ENCODE peak calls at places on chromosome 3, in nine cellular contexts. One of them, this sample, is unnamed.

GRCh38 chr3:165545059-165545458 is 292.2 kb downstream of the BCHE start:
- DNase-seq in choroid plexus epithelial cell: no peak
- DNase-seq in CD14-positive monocyte: no peak
- DNase-seq in GM23338: no peak
- DNase-seq in CD8-positive, alpha-beta T cell: no peak
- DNase-seq in psoas muscle: no peak
- DNase-seq in GM20000: no peak
- DNase-seq in B cell: no peak
- DNase-seq in AG09309: no peak
- DNase-seq in this sample: peak

GRCh38 chr3:139378587-139378986 is 10.9 kb downstream of the COPB2 start:
- DNase-seq in CD14-positive monocyte: no peak
- DNase-seq in GM23338: no peak
- DNase-seq in AG09309: no peak
- DNase-seq in B cell: no peak
- DNase-seq in CD8-positive, alpha-beta T cell: no peak
- DNase-seq in GM20000: no peak
- DNase-seq in psoas muscle: no peak
- DNase-seq in choroid plexus epithelial cell: peak
- DNase-seq in this sample: no peak

GRCh38 chr3:127690106-127690505 is 17.4 kb downstream of the ABTB1 start:
- DNase-seq in B cell: no peak
- DNase-seq in CD8-positive, alpha-beta T cell: no peak
- DNase-seq in GM23338: no peak
- DNase-seq in psoas muscle: peak
- DNase-seq in CD14-positive monocyte: no peak
- DNase-seq in choroid plexus epithelial cell: peak
- DNase-seq in AG09309: no peak
- DNase-seq in GM20000: no peak
- DNase-seq in this sample: no peak

GRCh38 chr3:143427626-143428025 is 308.1 kb downstream of the CHST2 start:
- DNase-seq in choroid plexus epithelial cell: peak
- DNase-seq in AG09309: no peak
- DNase-seq in GM20000: no peak
- DNase-seq in B cell: no peak
- DNase-seq in CD8-positive, alpha-beta T cell: no peak
- DNase-seq in CD14-positive monocyte: no peak
- DNase-seq in GM23338: no peak
- DNase-seq in psoas muscle: no peak
- DNase-seq in this sample: no peak

GRCh38 chr3:72888546-72889309 is 882 bp downstream of the GXYLT2 start:
- DNase-seq in choroid plexus epithelial cell: peak
- DNase-seq in CD8-positive, alpha-beta T cell: no peak
- DNase-seq in GM23338: peak
- DNase-seq in psoas muscle: no peak
- DNase-seq in AG09309: no peak
- DNase-seq in B cell: no peak
- DNase-seq in GM20000: no peak
- DNase-seq in CD14-positive monocyte: no peak
- DNase-seq in this sample: no peak

GRCh38 chr3:28674212-28674611 is 325.6 kb upstream of the AZI2 start:
- DNase-seq in psoas muscle: no peak
- DNase-seq in CD8-positive, alpha-beta T cell: no peak
- DNase-seq in GM20000: no peak
- DNase-seq in choroid plexus epithelial cell: no peak
- DNase-seq in AG09309: no peak
- DNase-seq in GM23338: no peak
- DNase-seq in B cell: no peak
- DNase-seq in CD14-positive monocyte: no peak
- DNase-seq in this sample: no peak

GRCh38 chr3:138513073-138513843 is 78.8 kb downstream of the ESYT3 start:
- DNase-seq in psoas muscle: no peak
- DNase-seq in choroid plexus epithelial cell: no peak
- DNase-seq in CD14-positive monocyte: no peak
- DNase-seq in GM20000: peak
- DNase-seq in AG09309: no peak
- DNase-seq in B cell: no peak
- DNase-seq in GM23338: peak
- DNase-seq in CD8-positive, alpha-beta T cell: no peak
- DNase-seq in this sample: no peak

GRCh38 chr3:24867783-24868182 is 373.1 kb upstream of the THRB start:
- DNase-seq in GM20000: no peak
- DNase-seq in CD8-positive, alpha-beta T cell: no peak
- DNase-seq in CD14-positive monocyte: no peak
- DNase-seq in choroid plexus epithelial cell: no peak
- DNase-seq in AG09309: no peak
- DNase-seq in GM23338: no peak
- DNase-seq in B cell: no peak
- DNase-seq in psoas muscle: no peak
- DNase-seq in this sample: no peak

GRCh38 chr3:127488141-127488672 is 102.3 kb downstream of the TPRA1 start:
- DNase-seq in CD14-positive monocyte: no peak
- DNase-seq in B cell: no peak
- DNase-seq in GM23338: no peak
- DNase-seq in psoas muscle: no peak
- DNase-seq in AG09309: no peak
- DNase-seq in CD8-positive, alpha-beta T cell: no peak
- DNase-seq in GM20000: no peak
- DNase-seq in choroid plexus epithelial cell: no peak
- DNase-seq in this sample: no peak

GRCh38 chr3:46665763-46666470 is 27.6 kb downstream of the ALS2CL start:
- DNase-seq in B cell: peak
- DNase-seq in AG09309: no peak
- DNase-seq in GM20000: peak
- DNase-seq in CD8-positive, alpha-beta T cell: no peak
- DNase-seq in choroid plexus epithelial cell: no peak
- DNase-seq in psoas muscle: peak
- DNase-seq in GM23338: no peak
- DNase-seq in CD14-positive monocyte: no peak
- DNase-seq in this sample: peak

GRCh38 chr3:14947105-14947885 is at the start of gene NR2C2:
- DNase-seq in psoas muscle: peak
- DNase-seq in GM23338: peak
- DNase-seq in AG09309: no peak
- DNase-seq in GM20000: peak
- DNase-seq in CD8-positive, alpha-beta T cell: peak
- DNase-seq in choroid plexus epithelial cell: peak
- DNase-seq in B cell: peak
- DNase-seq in CD14-positive monocyte: peak
- DNase-seq in this sample: peak

GRCh38 chr3:169362261-169362660 is 301.3 kb downstream of the MECOM start:
- DNase-seq in psoas muscle: no peak
- DNase-seq in GM20000: no peak
- DNase-seq in CD8-positive, alpha-beta T cell: no peak
- DNase-seq in B cell: no peak
- DNase-seq in choroid plexus epithelial cell: peak
- DNase-seq in CD14-positive monocyte: no peak
- DNase-seq in AG09309: no peak
- DNase-seq in GM23338: no peak
- DNase-seq in this sample: no peak

GRCh38 chr3:52679811-52680210 is 5.9 kb downstream of the PBRM1 start:
- DNase-seq in choroid plexus epithelial cell: peak
- DNase-seq in AG09309: no peak
- DNase-seq in CD14-positive monocyte: no peak
- DNase-seq in B cell: no peak
- DNase-seq in GM23338: no peak
- DNase-seq in CD8-positive, alpha-beta T cell: no peak
- DNase-seq in GM20000: no peak
- DNase-seq in psoas muscle: no peak
- DNase-seq in this sample: no peak

GRCh38 chr3:75687323-75687722 is 23.2 kb downstream of the FRG2C start:
- DNase-seq in B cell: no peak
- DNase-seq in GM23338: peak
- DNase-seq in CD8-positive, alpha-beta T cell: no peak
- DNase-seq in psoas muscle: no peak
- DNase-seq in choroid plexus epithelial cell: no peak
- DNase-seq in CD14-positive monocyte: no peak
- DNase-seq in GM20000: no peak
- DNase-seq in AG09309: no peak
- DNase-seq in this sample: no peak
- TF ChIP-seq CTCF in B cell: no peak
- TF ChIP-seq CTCF in GM23338: peak
- TF ChIP-seq CTCF in CD8-positive, alpha-beta T cell: no peak
- TF ChIP-seq CTCF in psoas muscle: no peak
- TF ChIP-seq CTCF in choroid plexus epithelial cell: no peak
- TF ChIP-seq CTCF in CD14-positive monocyte: no peak
- TF ChIP-seq CTCF in GM20000: no peak
- TF ChIP-seq CTCF in AG09309: no peak
- TF ChIP-seq CTCF in this sample: no peak

GRCh38 chr3:151770941-151771340 is 37.2 kb downstream of the AADACL2 start:
- DNase-seq in psoas muscle: peak
- DNase-seq in B cell: no peak
- DNase-seq in CD14-positive monocyte: no peak
- DNase-seq in choroid plexus epithelial cell: peak
- DNase-seq in GM23338: no peak
- DNase-seq in AG09309: no peak
- DNase-seq in GM20000: no peak
- DNase-seq in CD8-positive, alpha-beta T cell: no peak
- DNase-seq in this sample: no peak
- TF ChIP-seq CTCF in psoas muscle: no peak
- TF ChIP-seq CTCF in B cell: no peak
- TF ChIP-seq CTCF in CD14-positive monocyte: no peak
- TF ChIP-seq CTCF in choroid plexus epithelial cell: no peak
- TF ChIP-seq CTCF in GM23338: no peak
- TF ChIP-seq CTCF in AG09309: no peak
- TF ChIP-seq CTCF in GM20000: no peak
- TF ChIP-seq CTCF in CD8-positive, alpha-beta T cell: no peak
- TF ChIP-seq CTCF in this sample: no peak

GRCh38 chr3:42581400-42581708 is 413 bp downstream of the SEC22C start:
- DNase-seq in AG09309: no peak
- DNase-seq in B cell: no peak
- DNase-seq in choroid plexus epithelial cell: no peak
- DNase-seq in GM23338: no peak
- DNase-seq in CD8-positive, alpha-beta T cell: no peak
- DNase-seq in GM20000: no peak
- DNase-seq in CD14-positive monocyte: no peak
- DNase-seq in psoas muscle: no peak
- DNase-seq in this sample: no peak

GRCh38 chr3:42582474-42583070 is 805 bp upstream of the SEC22C start:
- DNase-seq in CD8-positive, alpha-beta T cell: no peak
- DNase-seq in psoas muscle: no peak
- DNase-seq in AG09309: no peak
- DNase-seq in B cell: no peak
- DNase-seq in choroid plexus epithelial cell: no peak
- DNase-seq in GM20000: no peak
- DNase-seq in CD14-positive monocyte: no peak
- DNase-seq in GM23338: peak
- DNase-seq in this sample: no peak

GRCh38 chr3:42578054-42578453 is 3.7 kb downstream of the SEC22C start:
- DNase-seq in CD8-positive, alpha-beta T cell: no peak
- DNase-seq in AG09309: no peak
- DNase-seq in B cell: no peak
- DNase-seq in GM20000: no peak
- DNase-seq in GM23338: no peak
- DNase-seq in CD14-positive monocyte: no peak
- DNase-seq in choroid plexus epithelial cell: no peak
- DNase-seq in psoas muscle: no peak
- DNase-seq in this sample: no peak

GRCh38 chr3:42581709-42582473 is at the start of gene SEC22C:
- DNase-seq in psoas muscle: peak
- DNase-seq in B cell: peak
- DNase-seq in GM20000: peak
- DNase-seq in CD8-positive, alpha-beta T cell: peak
- DNase-seq in AG09309: peak
- DNase-seq in choroid plexus epithelial cell: peak
- DNase-seq in CD14-positive monocyte: peak
- DNase-seq in GM23338: peak
- DNase-seq in this sample: peak
- TF ChIP-seq CTCF in psoas muscle: peak
- TF ChIP-seq CTCF in B cell: peak
- TF ChIP-seq CTCF in GM20000: no peak
- TF ChIP-seq CTCF in CD8-positive, alpha-beta T cell: peak
- TF ChIP-seq CTCF in AG09309: peak
- TF ChIP-seq CTCF in choroid plexus epithelial cell: peak
- TF ChIP-seq CTCF in CD14-positive monocyte: peak
- TF ChIP-seq CTCF in GM23338: peak
- TF ChIP-seq CTCF in this sample: peak

DNA sequence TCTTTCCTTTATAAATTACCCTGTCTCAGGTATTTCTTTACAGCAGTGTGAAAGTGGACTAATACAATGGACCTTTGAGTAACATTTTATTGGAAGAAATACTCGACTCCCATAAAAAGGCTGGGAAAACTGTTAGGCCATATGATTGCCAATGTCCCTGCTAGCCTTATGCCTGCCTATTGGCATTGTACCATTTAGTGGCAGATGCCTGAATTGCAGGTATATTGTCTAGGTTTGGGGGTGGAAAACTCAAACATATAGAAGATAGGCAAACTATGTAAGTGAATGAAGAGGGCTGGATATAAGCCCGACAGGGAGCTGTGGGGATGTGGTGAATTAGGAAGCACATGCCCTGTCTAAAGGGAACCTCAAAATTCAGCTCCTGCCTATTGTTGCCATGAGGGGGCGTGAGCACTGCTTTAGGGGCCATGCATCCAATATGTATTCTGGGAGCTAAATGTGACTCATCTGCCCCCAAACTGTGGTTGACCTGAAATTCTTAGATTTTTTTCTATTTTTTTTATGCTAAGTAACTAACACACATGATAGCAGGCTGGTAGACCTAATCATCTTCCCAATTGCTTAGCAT is 65.2 kb upstream of the TRA2B start:
- DNase-seq in AG09309: no peak
- DNase-seq in GM20000: no peak
- DNase-seq in psoas muscle: no peak
- DNase-seq in B cell: no peak
- DNase-seq in CD8-positive, alpha-beta T cell: no peak
- DNase-seq in CD14-positive monocyte: no peak
- DNase-seq in choroid plexus epithelial cell: peak
- DNase-seq in GM23338: peak
- DNase-seq in this sample: no peak
- TF ChIP-seq CTCF in AG09309: peak
- TF ChIP-seq CTCF in GM20000: no peak
- TF ChIP-seq CTCF in psoas muscle: peak
- TF ChIP-seq CTCF in B cell: peak
- TF ChIP-seq CTCF in CD8-positive, alpha-beta T cell: no peak
- TF ChIP-seq CTCF in CD14-positive monocyte: peak
- TF ChIP-seq CTCF in choroid plexus epithelial cell: peak
- TF ChIP-seq CTCF in GM23338: peak
- TF ChIP-seq CTCF in this sample: peak

DNA sequence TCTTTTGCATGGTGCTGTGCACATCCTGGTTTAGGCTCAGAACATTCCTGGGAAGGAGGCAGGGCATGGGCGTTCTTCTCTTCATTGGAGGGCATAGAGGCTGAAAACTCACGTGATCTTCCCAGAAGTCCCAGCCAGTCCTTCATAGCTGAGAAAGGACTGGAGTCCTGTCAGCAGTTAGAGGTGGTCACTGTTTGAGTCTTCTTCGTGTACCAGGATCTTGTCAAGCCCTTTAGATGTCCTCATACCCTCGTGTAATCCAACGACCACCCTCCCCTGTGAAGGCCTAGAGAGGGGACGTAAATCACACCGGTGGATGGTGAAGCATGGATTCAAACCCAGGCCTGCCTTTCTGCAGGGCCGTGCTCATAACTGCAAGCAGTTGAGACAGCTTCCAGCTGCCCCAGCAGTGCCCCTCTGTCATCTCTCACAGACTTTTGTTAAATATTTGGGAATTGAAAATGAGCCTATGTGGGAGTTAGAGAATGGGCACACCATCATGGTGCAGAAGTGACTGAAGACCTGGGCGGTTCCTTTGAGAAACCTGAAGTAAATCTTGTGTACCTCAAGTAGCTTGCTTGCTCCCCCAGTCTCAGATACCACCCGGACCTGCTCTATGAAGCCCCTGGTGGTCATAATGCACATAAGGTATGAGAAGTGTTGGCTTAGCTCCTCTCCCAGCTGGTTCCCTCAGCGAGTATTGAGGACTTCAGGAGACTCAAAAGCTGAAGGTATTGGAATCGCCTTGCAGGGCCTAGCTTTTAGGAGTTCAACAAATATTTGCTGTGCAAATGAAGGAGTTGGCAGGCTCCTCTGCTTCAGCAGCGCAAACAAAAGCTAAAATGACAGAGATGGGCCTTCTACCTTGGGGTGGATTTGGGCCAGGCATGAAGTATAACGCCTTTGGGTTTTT is 1.4 kb downstream of the CMTM8 start:
- DNase-seq in GM23338: peak
- DNase-seq in choroid plexus epithelial cell: peak
- DNase-seq in CD14-positive monocyte: no peak
- DNase-seq in B cell: peak
- DNase-seq in AG09309: no peak
- DNase-seq in GM20000: peak
- DNase-seq in psoas muscle: no peak
- DNase-seq in CD8-positive, alpha-beta T cell: no peak
- DNase-seq in this sample: peak
- TF ChIP-seq CTCF in GM23338: peak
- TF ChIP-seq CTCF in choroid plexus epithelial cell: peak
- TF ChIP-seq CTCF in CD14-positive monocyte: peak
- TF ChIP-seq CTCF in B cell: peak
- TF ChIP-seq CTCF in AG09309: peak
- TF ChIP-seq CTCF in GM20000: no peak
- TF ChIP-seq CTCF in psoas muscle: peak
- TF ChIP-seq CTCF in CD8-positive, alpha-beta T cell: peak
- TF ChIP-seq CTCF in this sample: peak

This sample was measured in LNCaP clone FGC.